ENCODE peak calls at places on chromosomes 16 and 17, in seven cellular contexts. H, V, C, R, N, G and I are unnamed samples.

GRCh38 chr17:4393806-4394205 is 27.3 kb upstream of the UBE2G1 start:
- DNase-seq in N (no peak), G (no peak), C (no peak), R (no peak), H (no peak), V (no peak), I (no peak)

GRCh38 chr16:46830417-46830901 is 521 bp downstream of the C16orf87 start:
- DNase-seq in H (no peak), N (peak; percentile 42), V (peak; percentile 41), G (peak; percentile 28), R (no peak), C (no peak), I (peak; percentile 92)

GRCh38 chr16:89316701-89317100 is 99.2 kb downstream of the ZNF778 start:
- DNase-seq in C (no peak), V (no peak), G (no peak), H (peak; percentile 12), N (no peak), R (no peak), I (peak; percentile 67)

GRCh38 chr17:54007855-54008254 is 185.1 kb downstream of the KIF2B start:
- DNase-seq in R (no peak), C (no peak), H (no peak), N (no peak), V (no peak), G (no peak), I (no peak)

GRCh38 chr17:68733241-68734176 is 132.3 kb upstream of the FAM20A start:
- DNase-seq in C (peak; percentile 47), R (peak; percentile 66), G (peak; percentile 39), V (no peak), N (peak; percentile 15), H (no peak), I (no peak)

GRCh38 chr17:8994319-8994718 is 27.0 kb upstream of the NTN1 start:
- DNase-seq in G (peak; percentile 29), V (peak; percentile 44), N (peak; percentile 69), H (peak; percentile 73), C (peak; percentile 76), R (peak; percentile 47), I (peak; percentile 87)

GRCh38 chr17:80446645-80447405 is 29.6 kb downstream of the NPTX1 start:
- DNase-seq in R (no peak), H (no peak), V (no peak), C (no peak), N (peak; percentile 70), G (no peak), I (no peak)

GRCh38 chr17:41301204-41301790 is 1.4 kb downstream of the KRTAP29-1 start:
- DNase-seq in V (no peak), N (no peak), R (no peak), G (no peak), C (no peak), H (no peak), I (no peak)

GRCh38 chr17:74972107-74972972 is at the start of gene HID1:
- DNase-seq in V (peak; percentile 87), R (peak; percentile 39), H (peak; percentile 47), C (peak; percentile 54), G (peak; percentile 50), N (peak; percentile 61), I (peak; percentile 93)

GRCh38 chr17:51347851-51348584 is 87.7 kb downstream of the UTP18 start:
- DNase-seq in V (no peak), R (no peak), N (no peak), G (no peak), C (no peak), H (no peak), I (no peak)

GRCh38 chr16:78729687-78730086 is 630.2 kb downstream of the WWOX start:
- DNase-seq in N (no peak), V (no peak), R (no peak), G (no peak), C (no peak), H (no peak), I (no peak)

GRCh38 chr16:14545346-14545884 is 84.6 kb downstream of the PARN start:
- DNase-seq in R (no peak), G (no peak), H (no peak), C (no peak), V (no peak), N (no peak), I (no peak)

GRCh38 chr16:73616186-73616585 is 568.3 kb upstream of the ZFHX3 start:
- DNase-seq in H (no peak), N (no peak), R (no peak), G (no peak), C (no peak), V (no peak), I (no peak)

GRCh38 chr16:8173111-8173644 is 417.1 kb downstream of the TMEM114 start:
- DNase-seq in R (peak; percentile 5), N (peak; percentile 71), C (peak; percentile 14), H (peak; percentile 73), G (no peak), V (peak; percentile 78), I (peak; percentile 75)

GRCh38 chr17:31216053-31216751 is 80.8 kb downstream of the OMG start:
- DNase-seq in C (no peak), N (no peak), R (peak; percentile 68), V (no peak), H (no peak), G (no peak), I (no peak)

GRCh38 chr17:33200116-33200515 is 93.0 kb downstream of the ASIC2 start:
- DNase-seq in N (no peak), V (no peak), G (no peak), C (peak; percentile 37), H (no peak), R (no peak), I (no peak)

GRCh38 chr16:3173892-3174617 is 13.9 kb upstream of the OR1F1 start:
- DNase-seq in R (no peak), H (no peak), N (no peak), G (no peak), C (no peak), V (no peak), I (peak; percentile 41)

GRCh38 chr17:1912146-1912545 is 82.3 kb downstream of the RPA1 start:
- DNase-seq in H (no peak), V (no peak), N (no peak), R (no peak), G (no peak), C (no peak), I (no peak)

DNA sequence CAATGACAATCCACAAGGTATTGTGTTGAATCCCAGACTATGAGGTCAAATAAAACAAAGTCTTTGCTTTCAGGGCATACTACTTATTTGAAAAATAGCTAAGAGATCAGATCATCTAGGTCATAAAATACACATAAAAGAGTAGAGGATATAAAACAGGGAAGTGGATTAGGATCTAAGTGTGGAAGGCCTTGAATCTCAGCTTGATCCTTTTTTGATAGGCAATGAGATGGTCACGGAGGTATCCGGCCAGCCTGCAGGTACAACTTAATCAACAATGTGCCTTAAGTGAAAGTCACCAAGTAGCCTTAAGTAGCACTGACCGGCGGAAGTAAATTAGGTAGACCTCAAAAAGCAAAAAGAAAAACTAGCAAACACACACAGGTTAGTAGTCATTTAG is 901.7 kb downstream of the KCNJ2 start:
- DNase-seq in G (no peak), H (no peak), N (no peak), V (no peak), C (no peak), R (no peak), I (no peak)
- H3K27ac ChIP-seq in G (no peak overlapping the region), H (no peak overlapping the region), N (no peak overlapping the region), V (no peak overlapping the region), C (no peak overlapping the region), R (no peak overlapping the region), I (no peak overlapping the region)

GRCh38 chr17:62652251-62653001 is 25.0 kb downstream of the MRC2 start:
- DNase-seq in G (peak; percentile 48), H (peak; percentile 79), R (peak; percentile 83), N (peak; percentile 49), C (peak; percentile 53), V (peak; percentile 73), I (peak; percentile 83)
- TF ChIP-seq POLR2A in G (peak; percentile 8), H (no peak), R (no peak), N (no peak), C (no peak), V (peak; percentile 66), I (no peak)

DNA sequence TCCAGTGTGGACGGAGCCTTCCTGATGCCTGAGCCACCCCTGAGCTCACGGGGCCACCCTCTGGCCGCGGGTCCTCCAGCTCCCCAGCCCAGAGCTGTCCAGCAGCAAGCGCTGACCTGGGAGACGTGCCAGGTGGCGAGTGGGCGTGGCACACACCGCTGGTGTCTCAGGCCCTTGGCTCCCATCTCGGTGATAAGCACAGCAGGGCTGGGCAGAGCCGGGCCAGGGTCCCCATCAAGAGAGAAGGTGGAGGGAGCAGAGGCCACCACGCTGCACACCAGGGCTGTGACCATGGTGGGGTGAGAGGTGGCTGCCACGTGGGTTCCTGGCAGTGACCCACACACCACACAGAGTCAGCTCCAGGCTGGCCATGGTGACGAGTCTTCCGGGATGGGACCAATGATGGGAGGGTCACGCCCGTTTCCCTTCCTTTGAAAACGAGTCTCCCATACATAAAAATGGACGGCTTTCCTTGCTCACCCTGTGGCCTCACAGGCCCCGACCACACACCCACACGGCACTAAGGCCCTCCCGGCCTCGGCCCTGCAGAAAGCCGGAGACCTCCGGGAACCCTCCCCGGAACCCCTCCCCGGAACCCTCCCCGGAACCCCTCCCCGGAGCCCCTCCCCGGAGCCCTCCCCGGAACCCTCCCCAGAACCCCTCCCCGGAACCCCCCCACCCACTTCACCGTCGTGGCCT is 16.8 kb downstream of the UTS2R start:
- DNase-seq in N (peak; percentile 82), R (no peak), C (no peak), V (peak; percentile 80), G (peak; percentile 35), H (peak; percentile 42), I (no peak)
- H3K27ac ChIP-seq in N (no peak overlapping the region), R (no peak overlapping the region), C (no peak overlapping the region), V (no peak overlapping the region), G (no peak overlapping the region), H (no peak overlapping the region), I (no peak overlapping the region)

GRCh38 chr17:48483004-48483403 is 47.8 kb downstream of the HOXB1 start:
- DNase-seq in V (no peak), N (no peak), C (no peak), R (no peak), G (no peak), H (no peak), I (no peak)

GRCh38 chr17:48484256-48484655 is 46.6 kb downstream of the HOXB1 start:
- DNase-seq in G (no peak), N (no peak), V (no peak), C (no peak), R (no peak), H (no peak), I (no peak)

GRCh38 chr17:48486557-48486956 is 44.3 kb downstream of the HOXB1 start:
- DNase-seq in G (no peak), V (no peak), H (no peak), R (no peak), C (no peak), N (no peak), I (no peak)

GRCh38 chr17:48484850-48485249 is 46.0 kb downstream of the HOXB1 start:
- DNase-seq in R (no peak), H (no peak), G (no peak), C (no peak), V (no peak), N (no peak), I (no peak)

DNA sequence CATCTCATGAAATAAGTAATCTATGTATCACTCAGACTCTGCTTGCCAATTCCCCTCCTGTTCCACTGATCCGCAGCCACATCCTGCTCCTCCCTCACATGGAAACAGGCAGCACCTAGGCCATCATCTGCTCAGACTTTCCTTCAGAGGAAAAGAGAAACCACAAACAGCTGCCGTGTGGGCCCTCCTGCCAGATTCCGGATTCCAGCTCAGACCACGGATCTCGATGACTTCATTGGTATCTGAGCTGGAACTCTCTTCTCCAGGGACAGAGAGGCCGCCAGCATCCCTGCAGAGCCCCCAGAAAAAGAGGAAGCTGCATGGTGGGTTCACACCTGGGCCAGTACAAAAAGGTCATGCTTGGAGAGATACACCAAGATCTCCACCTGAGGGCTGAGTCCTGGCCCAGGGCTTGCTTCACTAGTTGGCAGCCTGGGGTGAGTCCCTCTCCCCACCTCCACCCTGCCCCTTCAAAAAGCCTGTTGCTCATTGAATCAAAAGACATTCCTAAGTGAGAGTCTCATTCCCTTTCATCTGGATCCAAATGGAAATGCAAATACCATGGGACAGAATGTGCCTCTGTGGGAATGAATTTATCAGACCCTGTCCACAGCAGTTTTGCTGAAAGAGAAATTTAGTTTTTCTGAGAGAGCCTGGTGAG is 47.2 kb downstream of the HOXB1 start:
- DNase-seq in R (no peak), N (no peak), G (no peak), H (peak; percentile 31), C (no peak), V (no peak), I (no peak)
- TF ChIP-seq POLR2A in R (no peak), N (no peak), G (no peak), H (no peak), C (no peak), V (no peak), I (no peak)